ENCODE peak calls at places on chromosome 18, in four cellular contexts. O is GM12878, Q is IMR-90, E is K562. N is an unnamed sample.

GRCh38 chr18:23226930-23227728 is 91.8 kb downstream of the CABLES1 start:
- DNase-seq in O (no peak), Q (peak; percentile 94), E (no peak), N (no peak)

GRCh38 chr18:8081267-8081666 is 514.2 kb downstream of the PTPRM start:
- DNase-seq in O (no peak), Q (no peak), E (no peak), N (no peak)

GRCh38 chr18:24917767-24918166 is 434.2 kb downstream of the ZNF521 start:
- DNase-seq in O (no peak), Q (no peak), E (no peak), N (no peak)

GRCh38 chr18:3498705-3499451 is 48.9 kb downstream of the TGIF1 start:
- DNase-seq in O (no peak), Q (peak; percentile 39), E (no peak), N (peak; percentile 18)

GRCh38 chr18:7174359-7175107 is 56.4 kb upstream of the LRRC30 start:
- DNase-seq in O (no peak), Q (no peak), E (no peak), N (no peak)

GRCh38 chr18:72866901-72867701 is 686 bp downstream of the NETO1 start:
- DNase-seq in O (no peak), Q (no peak), E (no peak), N (no peak)

GRCh38 chr18:31429623-31430022 is 17.9 kb upstream of the DSG3 start:
- DNase-seq in O (no peak), Q (no peak), E (no peak), N (peak; percentile 4)

GRCh38 chr18:8426401-8426800 is 182.8 kb upstream of the RAB12 start:
- DNase-seq in O (no peak), Q (no peak), E (peak; percentile 49), N (no peak)

GRCh38 chr18:33517950-33518349 is 60.1 kb upstream of the ASXL3 start:
- DNase-seq in O (no peak), Q (no peak), E (no peak), N (no peak)

GRCh38 chr18:12883684-12884520 is at the start of gene PTPN2:
- DNase-seq in O (peak; percentile 77), Q (peak; percentile 95), E (peak; percentile 91), N (peak; percentile 74)

GRCh38 chr18:77108001-77108692 is 24.4 kb downstream of the MBP start:
- DNase-seq in O (no peak), Q (peak; percentile 92), E (no peak), N (no peak)

GRCh38 chr18:23003289-23003688 is 70.2 kb downstream of the RBBP8 start:
- DNase-seq in O (no peak), Q (no peak), E (no peak), N (no peak)

GRCh38 chr18:494602-494983 is 5.9 kb downstream of the COLEC12 start:
- DNase-seq in O (no peak), Q (peak; percentile 94), E (no peak), N (no peak)

GRCh38 chr18:32881009-32881408 is 108.2 kb upstream of the KLHL14 start:
- DNase-seq in O (no peak), Q (no peak), E (no peak), N (no peak)

GRCh38 chr18:40413160-40413559 is 1541.9 kb upstream of the PIK3C3 start:
- DNase-seq in O (no peak), Q (peak; percentile 45), E (no peak), N (no peak)

GRCh38 chr18:11004294-11004693 is 145.1 kb downstream of the PIEZO2 start:
- DNase-seq in O (peak; percentile 54), Q (peak; percentile 72), E (no peak), N (no peak)

GRCh38 chr18:11065061-11065460 is 84.3 kb downstream of the PIEZO2 start:
- DNase-seq in O (no peak), Q (no peak), E (no peak), N (no peak)

GRCh38 chr18:55585050-55585449 is 2.9 kb downstream of the TCF4 start:
- DNase-seq in O (no peak), Q (no peak), E (no peak), N (no peak)

GRCh38 chr18:22169889-22170420 is 566 bp downstream of the GATA6 start:
- DNase-seq in O (no peak), Q (peak; percentile 53), E (no peak), N (no peak)

GRCh38 chr18:58898427-58898826 is 33.8 kb downstream of the ZNF532 start:
- DNase-seq in O (no peak), Q (no peak), E (no peak), N (no peak)

GRCh38 chr18:58900015-58900649 is 35.5 kb downstream of the ZNF532 start:
- DNase-seq in O (no peak), Q (no peak), E (no peak), N (no peak)

GRCh38 chr18:58903533-58903932 is 38.9 kb downstream of the ZNF532 start:
- DNase-seq in O (no peak), Q (no peak), E (no peak), N (no peak)

GRCh38 chr18:58901143-58901542 is 36.5 kb downstream of the ZNF532 start:
- DNase-seq in O (no peak), Q (no peak), E (no peak), N (no peak)

GRCh38 chr18:58901783-58902182 is 37.1 kb downstream of the ZNF532 start:
- DNase-seq in O (no peak), Q (no peak), E (no peak), N (no peak)
- TF ChIP-seq RCOR1 in O (no peak), Q (no peak), E (no peak), N (no peak)

GRCh38 chr18:44700652-44701051 is 20.0 kb downstream of the SETBP1 start:
- DNase-seq in O (no peak), Q (no peak), E (no peak), N (no peak)
- TF ChIP-seq ELK1 in O (no peak), Q (no peak), E (no peak), N (no peak)

DNA sequence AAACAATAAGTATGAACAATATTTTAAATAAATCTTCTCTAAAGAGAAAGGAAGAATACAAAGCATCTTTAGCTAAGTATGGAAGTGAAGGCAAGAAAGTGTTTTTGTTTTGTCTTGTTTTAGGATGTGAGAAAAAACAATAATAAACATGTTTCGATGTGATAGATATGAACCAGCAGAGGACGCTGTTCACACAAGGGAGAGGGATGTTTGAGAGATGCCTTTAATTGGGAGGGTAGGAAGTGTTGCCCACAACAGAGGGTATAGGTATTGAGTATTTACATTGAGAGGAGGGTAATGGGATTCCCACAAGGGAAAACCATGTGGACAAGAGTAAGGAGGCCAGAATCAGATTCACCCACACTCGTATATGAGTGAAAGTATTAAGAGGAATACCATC is 55.1 kb downstream of the CDH19 start:
- DNase-seq in O (no peak), Q (no peak), E (no peak), N (no peak)
- TF ChIP-seq CTCF in O (peak; percentile 51), Q (no peak), E (no peak), N (no peak)

DNA sequence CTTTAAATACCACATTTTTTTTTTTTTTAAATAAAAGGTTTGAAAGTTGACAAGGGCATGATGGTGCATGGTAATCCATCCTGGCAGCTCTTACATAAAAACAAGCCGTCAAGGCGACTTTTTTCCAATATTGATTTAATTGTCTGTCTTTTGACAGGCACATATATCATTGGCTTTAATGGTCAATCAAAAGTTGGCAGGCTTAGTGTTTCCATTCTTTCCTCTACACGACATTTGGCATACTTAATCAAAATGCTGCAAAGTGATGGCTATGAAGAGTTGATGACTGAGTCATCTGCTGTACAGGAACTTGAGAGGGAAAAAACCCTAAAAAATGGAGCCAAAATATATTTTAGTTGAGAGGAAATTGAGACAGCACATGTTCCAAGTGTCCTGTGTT is 3.0 kb downstream of the TSHZ1 start:
- DNase-seq in O (no peak), Q (peak; percentile 36), E (no peak), N (no peak)
- TF ChIP-seq RCOR1 in O (no peak), Q (no peak), E (no peak), N (no peak)

GRCh38 chr18:56891870-56892269 is 240.7 kb downstream of the WDR7 start:
- DNase-seq in O (no peak), Q (no peak), E (no peak), N (no peak)
- TF ChIP-seq ELK1 in O (no peak), Q (no peak), E (no peak), N (no peak)

GRCh38 chr18:59272971-59273935 is at the start of gene RAX:
- DNase-seq in O (no peak), Q (no peak), E (peak; percentile 78), N (peak; percentile 42)
- TF ChIP-seq CTCF in O (no peak), Q (peak; percentile 17), E (peak; percentile 27), N (no peak)

GRCh38 chr18:35500113-35500512 is 2.4 kb upstream of the INO80C start:
- DNase-seq in O (no peak), Q (no peak), E (no peak), N (no peak)

GRCh38 chr18:35494281-35494825 is 3.4 kb downstream of the INO80C start:
- DNase-seq in O (no peak), Q (no peak), E (no peak), N (no peak)

GRCh38 chr18:35497334-35498197 is at the start of gene INO80C:
- DNase-seq in O (peak; percentile 85), Q (peak; percentile 93), E (peak; percentile 94), N (peak; percentile 73)

GRCh38 chr18:35495821-35496368 is 1.9 kb downstream of the INO80C start:
- DNase-seq in O (no peak), Q (peak; percentile 64), E (no peak), N (no peak)

DNA sequence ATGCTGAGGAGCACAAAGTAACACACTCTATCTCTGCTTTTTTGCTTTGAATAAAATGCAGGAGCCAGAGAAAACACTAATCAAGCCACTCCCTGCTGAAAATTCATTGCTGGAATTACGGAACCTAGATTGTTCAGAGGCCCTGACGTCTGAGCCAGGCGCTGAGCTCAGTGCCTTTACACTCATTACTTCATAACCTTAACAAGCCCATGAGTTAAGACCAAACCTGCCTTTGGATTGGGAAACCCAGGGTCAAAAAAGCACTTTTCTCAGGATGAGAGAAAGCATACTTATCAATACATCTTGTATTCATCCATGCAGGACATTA is 790 bp downstream of the INO80C start:
- DNase-seq in O (no peak), Q (peak; percentile 51), E (peak; percentile 23), N (no peak)
- TF ChIP-seq RCOR1 in O (no peak), Q (no peak), E (no peak), N (no peak)

GRCh38 chr18:48337053-48337452 is 72.1 kb downstream of the ZBTB7C start:
- DNase-seq in O (no peak), Q (no peak), E (no peak), N (no peak)
- TF ChIP-seq ELK1 in O (no peak), Q (no peak), E (no peak), N (no peak)

GRCh38 chr18:34805117-34805882 is 95.2 kb downstream of the DTNA start:
- DNase-seq in O (no peak), Q (no peak), E (no peak), N (no peak)

GRCh38 chr18:34806527-34806926 is 96.4 kb downstream of the DTNA start:
- DNase-seq in O (no peak), Q (no peak), E (no peak), N (no peak)

GRCh38 chr18:34807106-34807796 is 97.2 kb downstream of the DTNA start:
- DNase-seq in O (no peak), Q (no peak), E (no peak), N (no peak)

GRCh38 chr18:34808389-34808788 is 98.3 kb downstream of the DTNA start:
- DNase-seq in O (no peak), Q (no peak), E (no peak), N (no peak)

GRCh38 chr18:34809697-34810096 is 99.6 kb downstream of the DTNA start:
- DNase-seq in O (no peak), Q (peak; percentile 32), E (peak; percentile 18), N (no peak)
- TF ChIP-seq CTCF in O (no peak), Q (peak; percentile 55), E (peak; percentile 57), N (no peak)

GRCh38 chr18:79971986-79972385 is 7.5 kb downstream of the HSBP1L1 start:
- DNase-seq in O (no peak), Q (no peak), E (no peak), N (no peak)
- TF ChIP-seq RCOR1 in O (no peak), Q (no peak), E (no peak), N (no peak)